ENCODE peak calls at places on chromosomes 4 and X, in five cellular contexts. One of them, this sample, is unnamed.

GRCh38 chr4:153499005-153499404 is 32.8 kb downstream of the TMEM131L start:
- DNase-seq in H1: no peak
- DNase-seq in IMR-90: no peak
- DNase-seq in neuronal stem cell: no peak
- DNase-seq in H9: no peak
- DNase-seq in this sample: no peak

GRCh38 chrX:155871934-155872333 is 9.2 kb upstream of the VAMP7 start:
- DNase-seq in neuronal stem cell: no peak
- DNase-seq in H1: no peak
- DNase-seq in IMR-90: no peak
- DNase-seq in H9: no peak
- DNase-seq in this sample: no peak

GRCh38 chr4:140300271-140300970 is 73.0 kb upstream of the SCOC start:
- DNase-seq in neuronal stem cell: no peak
- DNase-seq in IMR-90: peak
- DNase-seq in H9: peak
- DNase-seq in H1: no peak
- DNase-seq in this sample: peak

GRCh38 chr4:79334341-79334740 is 8.5 kb upstream of the NAA11 start:
- DNase-seq in H1: no peak
- DNase-seq in H9: no peak
- DNase-seq in IMR-90: no peak
- DNase-seq in neuronal stem cell: no peak
- DNase-seq in this sample: no peak

GRCh38 chrX:147923605-147924004 is 11.9 kb downstream of the FMR1 start:
- DNase-seq in H9: no peak
- DNase-seq in IMR-90: no peak
- DNase-seq in neuronal stem cell: no peak
- DNase-seq in H1: no peak
- DNase-seq in this sample: no peak

GRCh38 chr4:76058888-76059426 is 15.6 kb upstream of the ART3 start:
- DNase-seq in H1: no peak
- DNase-seq in H9: no peak
- DNase-seq in IMR-90: no peak
- DNase-seq in neuronal stem cell: no peak
- DNase-seq in this sample: no peak

GRCh38 chr4:24328711-24329110 is 255.6 kb downstream of the DHX15 start:
- DNase-seq in H9: no peak
- DNase-seq in H1: no peak
- DNase-seq in neuronal stem cell: peak
- DNase-seq in IMR-90: no peak
- DNase-seq in this sample: no peak

GRCh38 chr4:168707205-168707604 is 210.4 kb downstream of the PALLD start:
- DNase-seq in H9: no peak
- DNase-seq in H1: no peak
- DNase-seq in IMR-90: peak
- DNase-seq in neuronal stem cell: no peak
- DNase-seq in this sample: no peak

GRCh38 chr4:74308215-74308614 is at the start of gene EPGN:
- DNase-seq in IMR-90: no peak
- DNase-seq in H1: no peak
- DNase-seq in H9: no peak
- DNase-seq in neuronal stem cell: no peak
- DNase-seq in this sample: no peak

GRCh38 chr4:5824635-5825034 is 68.3 kb downstream of the CRMP1 start:
- DNase-seq in H1: no peak
- DNase-seq in IMR-90: peak
- DNase-seq in H9: no peak
- DNase-seq in neuronal stem cell: no peak
- DNase-seq in this sample: peak

GRCh38 chr4:82984459-82984858 is 26.2 kb downstream of the LIN54 start:
- DNase-seq in IMR-90: peak
- DNase-seq in H9: no peak
- DNase-seq in neuronal stem cell: no peak
- DNase-seq in H1: no peak
- DNase-seq in this sample: peak

GRCh38 chr4:141962486-141962885 is 326.1 kb downstream of the IL15 start:
- DNase-seq in H9: no peak
- DNase-seq in neuronal stem cell: no peak
- DNase-seq in IMR-90: no peak
- DNase-seq in H1: no peak
- DNase-seq in this sample: no peak

GRCh38 chrX:68431836-68432235 is 1.5 kb downstream of the OPHN1 start:
- DNase-seq in neuronal stem cell: no peak
- DNase-seq in H9: no peak
- DNase-seq in IMR-90: peak
- DNase-seq in H1: no peak
- DNase-seq in this sample: no peak

GRCh38 chrX:134294548-134294947 is 57.6 kb downstream of the CCDC160 start:
- DNase-seq in H9: no peak
- DNase-seq in H1: no peak
- DNase-seq in IMR-90: peak
- DNase-seq in neuronal stem cell: no peak
- DNase-seq in this sample: peak

GRCh38 chr4:3484057-3484973 is 21.2 kb downstream of the DOK7 start:
- DNase-seq in IMR-90: no peak
- DNase-seq in H1: no peak
- DNase-seq in neuronal stem cell: no peak
- DNase-seq in H9: no peak
- DNase-seq in this sample: no peak

GRCh38 chr4:176902710-176903323 is 110.1 kb upstream of the VEGFC start:
- DNase-seq in H9: no peak
- DNase-seq in neuronal stem cell: no peak
- DNase-seq in H1: no peak
- DNase-seq in IMR-90: peak
- DNase-seq in this sample: peak

GRCh38 chrX:15750611-15751159 is 12.6 kb downstream of the CA5B start:
- DNase-seq in neuronal stem cell: no peak
- DNase-seq in H9: no peak
- DNase-seq in H1: no peak
- DNase-seq in IMR-90: no peak
- DNase-seq in this sample: peak

GRCh38 chrX:123764967-123765871 is 32.4 kb upstream of the THOC2 start:
- DNase-seq in neuronal stem cell: peak
- DNase-seq in H1: peak
- DNase-seq in H9: peak
- DNase-seq in IMR-90: peak
- DNase-seq in this sample: peak

GRCh38 chr4:85780664-85781063 is 305.7 kb downstream of the ARHGAP24 start:
- DNase-seq in neuronal stem cell: no peak
- DNase-seq in H9: no peak
- DNase-seq in IMR-90: no peak
- DNase-seq in H1: no peak
- DNase-seq in this sample: peak

GRCh38 chr4:15910150-15910945 is 28.2 kb downstream of the FGFBP1 start:
- DNase-seq in H9: no peak
- DNase-seq in neuronal stem cell: no peak
- DNase-seq in IMR-90: no peak
- DNase-seq in H1: no peak
- DNase-seq in this sample: no peak

GRCh38 chr4:156347412-156348075 is 393.9 kb upstream of the CTSO start:
- DNase-seq in neuronal stem cell: no peak
- DNase-seq in H9: no peak
- DNase-seq in IMR-90: peak
- DNase-seq in H1: no peak
- DNase-seq in this sample: peak
- H2BK15ac ChIP-seq in neuronal stem cell: no peak
- H2BK15ac ChIP-seq in H9: no peak
- H2BK15ac ChIP-seq in IMR-90: no peak
- H2BK15ac ChIP-seq in H1: no peak
- H2BK15ac ChIP-seq in this sample: no peak

GRCh38 chr4:94546949-94547348 is 95.2 kb downstream of the PDLIM5 start:
- DNase-seq in H9: no peak
- DNase-seq in IMR-90: no peak
- DNase-seq in H1: no peak
- DNase-seq in neuronal stem cell: no peak
- DNase-seq in this sample: no peak

GRCh38 chr4:94548571-94548970 is 96.8 kb downstream of the PDLIM5 start:
- DNase-seq in H9: no peak
- DNase-seq in H1: no peak
- DNase-seq in neuronal stem cell: no peak
- DNase-seq in IMR-90: peak
- DNase-seq in this sample: peak

GRCh38 chr4:94540476-94540875 is 88.7 kb downstream of the PDLIM5 start:
- DNase-seq in IMR-90: no peak
- DNase-seq in H9: no peak
- DNase-seq in neuronal stem cell: no peak
- DNase-seq in H1: no peak
- DNase-seq in this sample: no peak

GRCh38 chr4:94545296-94545695 is 93.6 kb downstream of the PDLIM5 start:
- DNase-seq in H9: no peak
- DNase-seq in H1: no peak
- DNase-seq in neuronal stem cell: no peak
- DNase-seq in IMR-90: peak
- DNase-seq in this sample: peak

GRCh38 chr4:94544811-94545210 is 93.1 kb downstream of the PDLIM5 start:
- DNase-seq in H9: no peak
- DNase-seq in neuronal stem cell: no peak
- DNase-seq in IMR-90: peak
- DNase-seq in H1: no peak
- DNase-seq in this sample: peak
- H4K91ac ChIP-seq in H9: no peak
- H4K91ac ChIP-seq in neuronal stem cell: no peak
- H4K91ac ChIP-seq in IMR-90: peak
- H4K91ac ChIP-seq in H1: no peak
- H4K91ac ChIP-seq in this sample: no peak

DNA sequence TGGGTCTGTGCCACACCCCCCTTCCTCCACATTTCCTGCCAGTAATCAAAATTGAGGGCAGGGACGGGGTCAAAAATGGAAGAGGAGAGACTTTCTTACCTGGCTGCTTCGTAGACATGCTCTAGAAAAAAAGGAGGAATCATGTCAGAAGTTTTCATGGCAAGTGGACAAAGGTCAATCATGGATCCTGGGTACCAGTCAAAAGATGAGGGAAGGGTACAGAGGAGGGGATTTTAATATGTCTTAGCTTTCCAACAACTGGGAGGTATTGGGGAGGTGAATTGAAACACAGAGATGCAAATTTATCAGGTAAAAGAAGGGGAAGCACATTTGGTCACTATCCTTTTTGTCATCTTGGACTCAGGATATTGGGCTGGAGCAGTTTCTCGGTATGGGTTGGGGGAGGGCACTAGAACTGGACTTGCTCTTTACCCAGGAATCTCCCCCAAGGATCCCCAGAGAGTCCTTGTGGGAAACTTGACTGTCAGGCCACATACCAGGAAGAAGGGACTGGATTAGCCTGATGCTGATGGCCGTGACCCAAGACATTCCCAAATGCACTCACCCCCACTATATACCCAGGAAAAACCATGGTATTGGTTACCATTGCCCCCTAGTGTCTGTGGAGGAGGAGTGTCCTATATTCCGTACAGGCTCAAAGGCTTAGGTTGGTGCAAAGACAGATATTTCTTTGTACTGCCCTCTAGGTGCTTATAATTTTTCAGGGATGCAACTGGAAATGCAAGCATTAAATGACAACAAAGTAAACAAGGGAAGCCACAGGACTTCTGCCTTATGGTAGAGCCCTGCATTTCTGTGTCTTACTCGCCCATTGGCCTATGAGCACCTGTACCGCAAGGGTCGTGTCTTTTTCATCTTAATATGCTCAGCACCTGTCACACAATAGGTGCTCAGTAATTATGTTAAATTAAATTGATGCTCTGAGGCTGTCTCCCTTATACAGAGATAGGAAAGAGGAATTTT is 16.8 kb downstream of the VSIG4 start:
- DNase-seq in H9: peak
- DNase-seq in IMR-90: no peak
- DNase-seq in neuronal stem cell: no peak
- DNase-seq in H1: no peak
- DNase-seq in this sample: no peak
- H2BK15ac ChIP-seq in H9: no peak
- H2BK15ac ChIP-seq in IMR-90: no peak
- H2BK15ac ChIP-seq in neuronal stem cell: no peak
- H2BK15ac ChIP-seq in H1: no peak
- H2BK15ac ChIP-seq in this sample: no peak

DNA sequence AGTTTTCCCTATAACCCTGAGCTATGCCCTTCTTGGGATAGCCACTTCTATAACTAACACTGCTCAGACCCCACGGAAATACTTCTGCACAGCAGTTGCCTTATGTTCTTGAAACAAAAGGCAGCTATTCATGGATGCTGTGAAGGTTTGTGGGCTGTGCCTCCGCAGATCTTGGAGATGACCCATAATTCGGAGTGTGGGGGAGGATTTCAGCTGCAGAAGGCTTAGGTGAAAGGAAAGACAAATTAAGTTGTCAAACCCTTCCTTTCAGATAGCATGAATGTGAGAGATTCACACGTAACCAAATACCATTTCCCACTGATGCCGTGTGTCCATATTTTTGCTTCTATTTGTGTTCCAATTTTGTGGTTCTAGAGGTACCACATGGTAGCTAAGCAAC is 38.1 kb upstream of the NYX start:
- DNase-seq in neuronal stem cell: no peak
- DNase-seq in H9: no peak
- DNase-seq in H1: no peak
- DNase-seq in IMR-90: no peak
- DNase-seq in this sample: no peak
- H4K91ac ChIP-seq in neuronal stem cell: no peak
- H4K91ac ChIP-seq in H9: no peak
- H4K91ac ChIP-seq in H1: no peak
- H4K91ac ChIP-seq in IMR-90: no peak
- H4K91ac ChIP-seq in this sample: no peak

DNA sequence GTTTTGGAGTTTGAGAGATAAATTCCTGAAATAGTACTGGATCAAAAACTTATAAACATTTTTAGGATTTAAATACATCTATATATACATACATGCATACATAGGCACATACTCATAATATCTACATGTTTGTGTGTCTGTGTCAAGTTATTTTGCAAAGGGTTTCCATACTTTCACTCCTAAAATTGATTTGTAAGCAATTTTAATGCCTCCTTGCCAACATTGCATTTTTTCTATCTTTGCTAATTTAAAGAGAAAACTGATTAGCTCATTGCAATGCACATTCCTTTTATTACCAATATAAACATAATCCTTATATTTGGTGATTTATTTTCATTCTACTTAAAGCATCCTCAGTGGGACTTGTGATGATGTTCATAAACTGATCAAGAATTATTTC is 258.3 kb downstream of the FRMPD4 start:
- DNase-seq in H1: no peak
- DNase-seq in H9: no peak
- DNase-seq in IMR-90: no peak
- DNase-seq in neuronal stem cell: no peak
- DNase-seq in this sample: no peak
- H2BK15ac ChIP-seq in H1: no peak
- H2BK15ac ChIP-seq in H9: no peak
- H2BK15ac ChIP-seq in IMR-90: no peak
- H2BK15ac ChIP-seq in neuronal stem cell: no peak
- H2BK15ac ChIP-seq in this sample: no peak

DNA sequence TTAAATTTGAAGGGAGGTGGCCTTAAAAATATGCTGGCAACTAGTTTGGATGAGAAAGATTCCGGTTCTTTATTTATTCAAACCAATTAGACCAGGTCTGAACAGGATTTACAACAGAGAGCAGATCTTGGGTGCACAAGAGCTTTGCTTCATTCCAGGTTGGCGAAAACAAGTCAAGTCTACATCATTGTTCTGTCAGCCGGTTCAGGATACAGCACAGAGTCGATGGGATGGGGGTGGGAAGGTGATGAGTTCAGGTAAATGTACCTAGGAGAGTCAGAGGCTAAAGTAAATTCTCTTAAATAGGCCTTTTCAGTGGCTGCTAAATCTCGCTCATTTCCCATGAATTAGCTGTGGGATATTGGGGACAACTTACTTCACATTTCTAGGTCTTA is 882 bp upstream of the STIM2 start:
- DNase-seq in neuronal stem cell: no peak
- DNase-seq in IMR-90: no peak
- DNase-seq in H9: no peak
- DNase-seq in H1: no peak
- DNase-seq in this sample: no peak
- H4K91ac ChIP-seq in neuronal stem cell: no peak
- H4K91ac ChIP-seq in IMR-90: peak
- H4K91ac ChIP-seq in H9: no peak
- H4K91ac ChIP-seq in H1: no peak
- H4K91ac ChIP-seq in this sample: peak